ENCODE peak calls at places on chromosomes 2 and 18, in seven cellular contexts. Q, X, O, Y, R, H and M are unnamed samples.
A peak's percentile ranks its signal among the peaks of the same experiment; 100 is the strongest.

GRCh38 chr2:8554296-8554806 is 127.5 kb upstream of the ID2 start:
- DNase-seq in Q (no peak), X (no peak), O (no peak), Y (no peak), R (peak; percentile 5), H (no peak), M (no peak)

GRCh38 chr18:63439334-63439733 is 17.1 kb upstream of the VPS4B start:
- DNase-seq in Q (peak; percentile 84), X (peak; percentile 70), O (peak; percentile 63), Y (peak; percentile 83), R (peak; percentile 67), H (peak; percentile 61), M (peak; percentile 72)

GRCh38 chr2:189171956-189172609 is 7.5 kb downstream of the COL5A2 start:
- DNase-seq in Q (peak; percentile 62), X (no peak), O (no peak), Y (no peak), R (no peak), H (no peak), M (peak; percentile 47)

GRCh38 chr2:65435625-65436168 is 3.3 kb upstream of the SPRED2 start:
- DNase-seq in Q (peak; percentile 92), X (peak; percentile 85), O (peak; percentile 84), Y (peak; percentile 81), R (peak; percentile 86), H (peak; percentile 92), M (peak; percentile 91)

GRCh38 chr2:100235581-100235980 is 86.7 kb downstream of the LONRF2 start:
- DNase-seq in Q (no peak), X (no peak), O (no peak), Y (no peak), R (no peak), H (no peak), M (no peak)

GRCh38 chr18:52716926-52717325 is 376.9 kb downstream of the DCC start:
- DNase-seq in Q (peak; percentile 27), X (peak; percentile 5), O (no peak), Y (peak; percentile 31), R (no peak), H (no peak), M (no peak)

GRCh38 chr18:55079481-55080350 is 120.5 kb upstream of the CCDC68 start:
- DNase-seq in Q (no peak), X (no peak), O (no peak), Y (no peak), R (no peak), H (no peak), M (no peak)

GRCh38 chr2:220499281-220499680 is 871.9 kb downstream of the SLC4A3 start:
- DNase-seq in Q (peak; percentile 33), X (peak; percentile 80), O (no peak), Y (peak; percentile 54), R (no peak), H (no peak), M (peak; percentile 79)

GRCh38 chr2:65027611-65028244 is 28.5 kb upstream of the CEP68 start:
- DNase-seq in Q (no peak), X (no peak), O (no peak), Y (peak; percentile 66), R (no peak), H (no peak), M (no peak)

GRCh38 chr2:169247231-169247630 is 115.1 kb downstream of the LRP2 start:
- DNase-seq in Q (no peak), X (no peak), O (no peak), Y (no peak), R (no peak), H (no peak), M (no peak)

GRCh38 chr18:57969824-57970223 is 74.2 kb upstream of the NEDD4L start:
- DNase-seq in Q (no peak), X (no peak), O (no peak), Y (no peak), R (no peak), H (no peak), M (no peak)

GRCh38 chr2:172102159-172102857 is 392 bp downstream of the DLX2 start:
- DNase-seq in Q (no peak), X (peak; percentile 61), O (no peak), Y (peak; percentile 74), R (no peak), H (no peak), M (peak; percentile 59)

GRCh38 chr2:74045454-74045853 is 60.7 kb downstream of the TET3 start:
- DNase-seq in Q (no peak), X (peak; percentile 66), O (no peak), Y (peak; percentile 44), R (no peak), H (no peak), M (no peak)

GRCh38 chr2:47360937-47361336 is 42.0 kb upstream of the MSH2 start:
- DNase-seq in Q (no peak), X (peak; percentile 92), O (no peak), Y (no peak), R (no peak), H (no peak), M (peak; percentile 61)

GRCh38 chr2:31187166-31187565 is 30.1 kb downstream of the CAPN14 start:
- DNase-seq in Q (no peak), X (no peak), O (no peak), Y (no peak), R (no peak), H (peak; percentile 19), M (no peak)

GRCh38 chr2:112880081-112880531 is 30.9 kb upstream of the IL37 start:
- DNase-seq in Q (no peak), X (peak; percentile 82), O (no peak), Y (no peak), R (no peak), H (no peak), M (peak; percentile 77)

GRCh38 chr2:72027426-72028161 is 120.1 kb downstream of the CYP26B1 start:
- DNase-seq in Q (no peak), X (no peak), O (no peak), Y (no peak), R (peak; percentile 33), H (peak; percentile 45), M (no peak)

GRCh38 chr2:235950473-235950809 is 217.7 kb downstream of the GBX2 start:
- DNase-seq in Q (peak; percentile 10), X (no peak), O (no peak), Y (no peak), R (peak; percentile 51), H (no peak), M (no peak)

GRCh38 chr2:62099523-62100175 is 96.3 kb upstream of the B3GNT2 start:
- DNase-seq in Q (no peak), X (no peak), O (no peak), Y (no peak), R (no peak), H (peak; percentile 24), M (no peak)

GRCh38 chr2:62102402-62102920 is 93.5 kb upstream of the B3GNT2 start:
- DNase-seq in Q (peak; percentile 70), X (no peak), O (no peak), Y (no peak), R (no peak), H (no peak), M (no peak)

GRCh38 chr2:62101886-62102285 is 94.0 kb upstream of the B3GNT2 start:
- DNase-seq in Q (peak; percentile 79), X (no peak), O (no peak), Y (peak; percentile 64), R (no peak), H (no peak), M (no peak)

DNA sequence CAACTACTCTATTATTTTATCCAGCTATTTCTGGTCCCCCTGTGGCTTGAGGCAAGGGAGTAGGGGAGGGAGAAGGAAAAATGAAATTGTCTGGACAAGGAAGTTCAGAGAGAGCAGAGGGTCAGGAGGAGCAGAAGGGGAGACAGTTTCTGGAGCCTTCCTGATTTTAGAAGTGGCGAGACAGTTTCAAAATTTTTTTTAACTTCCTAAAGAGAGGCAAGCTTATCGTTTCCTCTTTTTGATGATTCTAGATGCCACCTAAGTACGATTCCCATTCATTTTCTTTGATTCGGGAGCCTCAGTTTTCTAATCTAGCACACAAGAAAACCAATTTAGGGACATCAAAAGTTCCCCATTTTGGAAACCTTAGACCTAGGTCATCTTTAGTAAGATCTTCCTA is 96.9 kb upstream of the B3GNT2 start:
- DNase-seq in Q (no peak), X (no peak), O (no peak), Y (no peak), R (no peak), H (no peak), M (no peak)
- H2BK5ac ChIP-seq in Q (no peak overlapping the region), X (no peak overlapping the region), O (no peak overlapping the region), Y (no peak overlapping the region), R (no peak overlapping the region), H (no peak overlapping the region), M (no peak overlapping the region)

GRCh38 chr2:164079258-164079657 is 343.4 kb upstream of the FIGN start:
- DNase-seq in Q (no peak), X (no peak), O (no peak), Y (no peak), R (no peak), H (no peak), M (no peak)
- H3K4ac ChIP-seq in Q (no peak overlapping the region), X (no peak overlapping the region), O (no peak overlapping the region), Y (no peak overlapping the region), R (no peak overlapping the region), H (no peak overlapping the region), M (no peak overlapping the region)

DNA sequence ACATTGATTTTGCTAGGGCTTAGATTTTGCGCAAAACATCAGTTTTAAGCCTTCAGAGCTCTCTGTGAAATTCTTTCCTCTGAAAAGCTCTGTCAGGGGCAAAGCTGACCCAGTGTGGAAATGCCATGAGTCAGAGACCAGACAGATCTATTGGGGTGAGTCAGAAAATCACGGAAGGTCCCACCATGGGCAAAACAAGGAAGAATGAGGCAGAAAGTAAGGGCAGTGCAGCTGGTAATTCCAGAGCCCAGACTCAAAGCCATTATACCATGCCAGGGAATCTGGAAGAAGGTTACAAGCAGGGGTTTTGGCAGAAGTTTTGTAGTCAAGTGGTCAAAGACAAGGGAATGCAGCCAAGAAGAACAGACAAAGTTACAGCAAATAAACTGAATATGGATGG is 256.6 kb upstream of the CTAGE1 start:
- DNase-seq in Q (peak; percentile 33), X (peak; percentile 94), O (no peak), Y (peak; percentile 16), R (no peak), H (no peak), M (peak; percentile 93)
- H2BK5ac ChIP-seq in Q (no peak overlapping the region), X (peak overlapping the region; percentile 85), O (no peak overlapping the region), Y (no peak overlapping the region), R (no peak overlapping the region), H (no peak overlapping the region), M (no peak overlapping the region)

GRCh38 chr18:59282341-59282740 is 9.1 kb upstream of the RAX start:
- DNase-seq in Q (no peak), X (no peak), O (no peak), Y (no peak), R (no peak), H (no peak), M (no peak)
- H3K4ac ChIP-seq in Q (no peak overlapping the region), X (no peak overlapping the region), O (no peak overlapping the region), Y (no peak overlapping the region), R (no peak overlapping the region), H (no peak overlapping the region), M (no peak overlapping the region)

GRCh38 chr18:6566338-6566911 is 151.7 kb upstream of the L3MBTL4 start:
- DNase-seq in Q (peak; percentile 79), X (no peak), O (no peak), Y (peak; percentile 56), R (no peak), H (no peak), M (no peak)

GRCh38 chr18:6569813-6570212 is 155.1 kb upstream of the L3MBTL4 start:
- DNase-seq in Q (peak; percentile 79), X (no peak), O (no peak), Y (peak; percentile 13), R (no peak), H (no peak), M (no peak)

GRCh38 chr18:6561893-6562292 is 147.2 kb upstream of the L3MBTL4 start:
- DNase-seq in Q (no peak), X (no peak), O (no peak), Y (peak; percentile 97), R (no peak), H (no peak), M (no peak)

GRCh38 chr18:6561029-6561861 is 146.5 kb upstream of the L3MBTL4 start:
- DNase-seq in Q (peak; percentile 57), X (peak; percentile 67), O (no peak), Y (peak; percentile 41), R (no peak), H (no peak), M (peak; percentile 85)

GRCh38 chr18:6565336-6566081 is 150.8 kb upstream of the L3MBTL4 start:
- DNase-seq in Q (no peak), X (no peak), O (no peak), Y (peak; percentile 94), R (no peak), H (no peak), M (no peak)
- H2BK5ac ChIP-seq in Q (peak overlapping the region; percentile 89), X (no peak overlapping the region), O (no peak overlapping the region), Y (peak overlapping the region; percentile 92), R (no peak overlapping the region), H (no peak overlapping the region), M (no peak overlapping the region)